ENCODE peak calls at places on chromosomes 7 and 10, in nine cellular contexts. J, U, Y, M, Q, X, D, F and K are unnamed samples.

GRCh38 chr10:118745056-118745455 is 9.7 kb downstream of the CACUL1 start:
- ATAC-seq in Y (no peak), X (no peak), Q (no peak), F (no peak), U (no peak), J (no peak), D (no peak), M (no peak), K (no peak)

GRCh38 chr10:76049581-76050290 is 618.3 kb downstream of the LRMDA start:
- ATAC-seq in F (peak; percentile 67), X (no peak), J (no peak), U (peak; percentile 39), Y (no peak), M (no peak), D (no peak), Q (no peak), K (no peak)

GRCh38 chr10:46255696-46256355 is 31.0 kb upstream of the ANTXRL start:
- ATAC-seq in D (peak; percentile 94), Y (peak; percentile 97), U (peak; percentile 80), M (peak; percentile 73), J (peak; percentile 68), Q (no peak), F (peak; percentile 82), X (peak; percentile 76), K (peak; percentile 76)

GRCh38 chr7:130334274-130334673 is 10.3 kb upstream of the CPA5 start:
- ATAC-seq in Y (no peak), D (no peak), F (no peak), U (no peak), Q (no peak), X (no peak), J (no peak), M (peak; percentile 54), K (no peak)

GRCh38 chr7:40542982-40543741 is 408.4 kb downstream of the SUGCT start:
- ATAC-seq in Y (no peak), F (no peak), Q (no peak), J (no peak), X (no peak), U (no peak), D (no peak), M (no peak), K (no peak)

GRCh38 chr10:99304857-99305220 is 24.3 kb upstream of the CNNM1 start:
- ATAC-seq in Y (no peak), F (no peak), J (no peak), U (no peak), D (no peak), X (no peak), Q (no peak), M (no peak), K (no peak)

GRCh38 chr10:21873198-21873597 is 130.3 kb downstream of the DNAJC1 start:
- ATAC-seq in J (no peak), M (no peak), U (no peak), F (no peak), Q (no peak), D (no peak), Y (no peak), X (no peak), K (no peak)

GRCh38 chr7:156650042-156650441 is 9.5 kb downstream of the RNF32 start:
- ATAC-seq in Q (no peak), F (peak; percentile 77), M (peak; percentile 59), X (peak; percentile 78), D (peak; percentile 95), U (no peak), J (peak; percentile 74), Y (peak; percentile 86), K (no peak)

GRCh38 chr7:122942059-122942458 is 53.4 kb downstream of the TAS2R16 start:
- ATAC-seq in J (no peak), Q (no peak), U (no peak), Y (no peak), D (no peak), F (no peak), M (no peak), X (no peak), K (no peak)

GRCh38 chr7:12025246-12025645 is 185.8 kb upstream of the TMEM106B start:
- ATAC-seq in M (no peak), U (no peak), J (no peak), Y (no peak), X (no peak), D (no peak), F (no peak), Q (no peak), K (no peak)

GRCh38 chr10:62082729-62083412 is 181.4 kb downstream of the ARID5B start:
- ATAC-seq in U (peak; percentile 50), F (peak; percentile 57), M (peak; percentile 45), J (peak; percentile 93), X (no peak), Y (peak; percentile 59), Q (peak; percentile 82), D (peak; percentile 78), K (peak; percentile 67)

GRCh38 chr7:105769951-105770628 is 106.3 kb downstream of the ATXN7L1 start:
- ATAC-seq in D (peak; percentile 11), Q (no peak), F (no peak), U (no peak), J (peak; percentile 43), M (no peak), X (no peak), Y (peak; percentile 94), K (peak; percentile 82)

GRCh38 chr10:95814011-95814727 is 58.2 kb downstream of the ENTPD1 start:
- ATAC-seq in X (no peak), D (peak; percentile 58), J (no peak), Y (no peak), Q (no peak), F (peak; percentile 22), M (peak; percentile 53), U (peak; percentile 50), K (no peak)

GRCh38 chr7:57210212-57210611 is 78.0 kb upstream of the ZNF479 start:
- ATAC-seq in Q (no peak), X (no peak), Y (no peak), F (no peak), M (no peak), J (no peak), U (no peak), D (no peak), K (no peak)

GRCh38 chr10:14684363-14684762 is 90.3 kb downstream of the FAM107B start:
- ATAC-seq in Q (no peak), U (peak; percentile 60), J (no peak), X (no peak), M (no peak), D (no peak), Y (no peak), F (no peak), K (no peak)

GRCh38 chr10:43229208-43230061 is 37.4 kb downstream of the RASGEF1A start:
- ATAC-seq in M (peak; percentile 23), J (peak; percentile 52), Y (peak; percentile 87), U (no peak), D (peak; percentile 49), Q (peak; percentile 47), X (peak; percentile 5), F (peak; percentile 65), K (peak; percentile 47)

GRCh38 chr7:1058821-1059199 is 14.5 kb downstream of the GPR146 start:
- ATAC-seq in Q (peak; percentile 66), F (no peak), Y (no peak), D (no peak), J (no peak), X (no peak), U (no peak), M (no peak), K (no peak)

GRCh38 chr7:90574136-90574819 is 21.8 kb upstream of the CDK14 start:
- ATAC-seq in U (peak; percentile 96), Y (no peak), F (peak; percentile 25), M (peak; percentile 38), X (no peak), J (no peak), Q (no peak), D (no peak), K (no peak)

GRCh38 chr10:91941426-91941825 is 17.9 kb downstream of the BTAF1 start:
- ATAC-seq in Y (no peak), X (no peak), D (no peak), F (no peak), Q (no peak), M (no peak), U (no peak), J (no peak), K (no peak)

GRCh38 chr10:32095116-32095733 is 39.0 kb upstream of the KIF5B start:
- ATAC-seq in Q (no peak), U (no peak), Y (no peak), D (peak; percentile 88), J (no peak), M (no peak), F (no peak), X (no peak), K (no peak)

GRCh38 chr7:98123073-98123696 is 16.5 kb downstream of the LMTK2 start:
- ATAC-seq in X (no peak), J (no peak), F (no peak), Y (no peak), D (no peak), M (no peak), U (no peak), Q (no peak), K (no peak)

GRCh38 chr7:22193361-22194016 is 163.5 kb downstream of the RAPGEF5 start:
- ATAC-seq in D (no peak), Y (no peak), X (peak; percentile 54), U (peak; percentile 86), F (peak; percentile 34), Q (no peak), M (peak; percentile 73), J (no peak), K (no peak)

GRCh38 chr7:95028683-95029082 is 121.3 kb downstream of the PPP1R9A start:
- ATAC-seq in Q (no peak), D (peak; percentile 51), J (no peak), U (no peak), M (no peak), Y (no peak), F (no peak), X (no peak), K (no peak)

GRCh38 chr7:105133358-105133757 is 119.4 kb downstream of the KMT2E start:
- ATAC-seq in Y (peak; percentile 19), Q (no peak), X (no peak), D (no peak), F (no peak), J (no peak), U (no peak), M (no peak), K (no peak)

GRCh38 chr7:37527109-37527508 is 78.4 kb upstream of the ELMO1 start:
- ATAC-seq in M (no peak), U (no peak), J (no peak), F (no peak), X (no peak), Q (no peak), Y (no peak), D (no peak), K (no peak)

GRCh38 chr7:139711991-139712753 is 65.6 kb downstream of the HIPK2 start:
- ATAC-seq in M (peak; percentile 85), D (no peak), X (no peak), F (no peak), J (no peak), Q (no peak), U (no peak), Y (no peak), K (no peak)